ENCODE peak calls at places on chromosomes 3 and 15, in eight cellular contexts. W, A, S, E, V, M, X and D are unnamed samples.

GRCh38 chr15:75570119-75570518 is 9.0 kb downstream of the PTPN9 start:
- DNase-seq in S (no peak), V (no peak), W (no peak), X (no peak), E (no peak), A (no peak), M (no peak), D (no peak)

GRCh38 chr3:160564205-160564922 is 1.0 kb downstream of the KPNA4 start:
- DNase-seq in E (no peak), W (peak; percentile 31), S (peak; percentile 41), M (no peak), A (no peak), X (peak; percentile 9), V (no peak), D (peak; percentile 45)

GRCh38 chr3:195766671-195767070 is 45.1 kb downstream of the MUC4 start:
- DNase-seq in A (no peak), S (no peak), V (no peak), M (no peak), W (no peak), X (no peak), E (no peak), D (no peak)

GRCh38 chr3:23938657-23939056 is 6.4 kb upstream of the NR1D2 start:
- DNase-seq in E (no peak), M (no peak), V (peak; percentile 23), X (no peak), S (no peak), W (no peak), A (no peak), D (peak; percentile 97)

GRCh38 chr3:39278616-39278935 is 1.3 kb downstream of the CX3CR1 start:
- DNase-seq in M (no peak), W (no peak), A (no peak), E (no peak), S (no peak), X (no peak), V (no peak), D (no peak)

GRCh38 chr3:57557088-57557537 is 1.0 kb downstream of the PDE12 start:
- DNase-seq in V (peak; percentile 14), X (peak; percentile 48), A (peak; percentile 49), W (peak; percentile 41), M (no peak), E (peak; percentile 56), S (peak; percentile 24), D (peak; percentile 47)

GRCh38 chr15:58404722-58405121 is 27.1 kb upstream of the LIPC start:
- DNase-seq in V (no peak), W (no peak), M (no peak), X (no peak), E (no peak), S (no peak), A (no peak), D (no peak)

GRCh38 chr3:151210676-151211381 is 7.8 kb upstream of the GPR171 start:
- DNase-seq in V (no peak), X (no peak), A (no peak), W (peak; percentile 45), S (peak; percentile 15), E (no peak), M (no peak), D (peak; percentile 29)

GRCh38 chr3:71709908-71710511 is 15.2 kb downstream of the EIF4E3 start:
- DNase-seq in M (no peak), A (no peak), V (no peak), E (no peak), W (no peak), X (no peak), S (no peak), D (no peak)

GRCh38 chr3:140994316-140994715 is 52.7 kb downstream of the SLC25A36 start:
- DNase-seq in S (no peak), M (no peak), W (no peak), V (no peak), A (peak; percentile 49), E (no peak), X (no peak), D (no peak)

GRCh38 chr3:7546219-7546618 is 685.3 kb downstream of the GRM7 start:
- DNase-seq in E (no peak), W (no peak), M (no peak), V (no peak), X (no peak), A (peak; percentile 48), S (no peak), D (no peak)

GRCh38 chr15:58346361-58346760 is 85.4 kb upstream of the LIPC start:
- DNase-seq in A (peak; percentile 65), W (no peak), V (no peak), M (peak; percentile 49), E (no peak), X (no peak), S (peak; percentile 23), D (peak; percentile 77)

GRCh38 chr3:163971861-163972260 is 1106.4 kb downstream of the SI start:
- DNase-seq in E (no peak), W (no peak), M (no peak), V (no peak), A (no peak), X (no peak), S (no peak), D (no peak)

GRCh38 chr3:180743813-180744212 is 64.5 kb upstream of the CCDC39 start:
- DNase-seq in M (no peak), A (peak; percentile 0), W (no peak), X (no peak), S (no peak), V (no peak), E (no peak), D (no peak)

GRCh38 chr15:38587214-38587613 is 22.6 kb upstream of the RASGRP1 start:
- DNase-seq in M (no peak), W (no peak), S (no peak), V (no peak), E (no peak), A (no peak), X (peak; percentile 30), D (no peak)

GRCh38 chr3:155070932-155071387 is 9.2 kb upstream of the MME start:
- DNase-seq in X (no peak), A (peak; percentile 93), W (no peak), M (no peak), E (peak; percentile 99), V (no peak), S (no peak), D (peak; percentile 19)

GRCh38 chr3:190120161-190121060 is at the start of gene P3H2:
- DNase-seq in V (no peak), S (peak; percentile 95), E (peak; percentile 93), X (peak; percentile 91), A (peak; percentile 94), M (peak; percentile 33), W (peak; percentile 78), D (peak; percentile 96)

GRCh38 chr3:179624471-179624870 is 19.9 kb downstream of the NDUFB5 start:
- DNase-seq in S (no peak), M (no peak), W (no peak), E (peak; percentile 43), V (no peak), X (no peak), A (peak; percentile 32), D (no peak)

GRCh38 chr3:153961498-153961897 is 159.7 kb upstream of the ARHGEF26 start:
- DNase-seq in V (no peak), W (no peak), M (no peak), E (no peak), A (no peak), X (no peak), S (peak; percentile 11), D (peak; percentile 81)

GRCh38 chr3:147699175-147699838 is 290.1 kb downstream of the ZIC1 start:
- DNase-seq in V (no peak), X (no peak), M (no peak), W (no peak), E (peak; percentile 21), S (no peak), A (peak; percentile 79), D (no peak)

GRCh38 chr3:150784747-150785125 is 21.8 kb upstream of the SIAH2 start:
- DNase-seq in S (no peak), M (no peak), A (no peak), X (no peak), W (no peak), V (no peak), E (no peak), D (no peak)

GRCh38 chr3:94294806-94295205 is 231.9 kb downstream of the NSUN3 start:
- DNase-seq in V (no peak), S (no peak), W (no peak), X (no peak), E (no peak), M (no peak), A (no peak), D (no peak)

GRCh38 chr3:45923755-45924154 is 19.5 kb upstream of the CXCR6 start:
- DNase-seq in M (no peak), X (no peak), W (no peak), E (peak; percentile 81), A (peak; percentile 35), S (no peak), V (no peak), D (no peak)

DNA sequence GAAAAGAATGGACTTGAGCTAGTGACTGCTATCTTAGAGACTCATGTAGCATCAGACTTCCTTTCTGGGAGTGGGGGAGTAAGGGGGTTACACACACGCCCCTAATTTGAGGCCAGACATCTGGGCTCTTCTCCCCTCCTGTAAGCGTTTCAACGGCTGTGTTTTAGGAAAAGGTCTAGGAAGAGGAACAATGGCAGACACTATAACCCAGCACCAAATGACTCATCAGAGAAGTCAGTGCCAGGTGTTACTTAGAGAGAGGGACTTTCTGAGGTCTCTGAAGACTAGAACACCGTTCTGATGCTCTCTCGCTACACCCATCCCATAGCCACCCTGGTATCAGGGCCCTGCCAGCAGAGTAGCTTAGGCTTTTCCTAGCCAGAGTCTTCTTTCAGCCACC is 65.5 kb downstream of the SSUH2 start:
- DNase-seq in W (no peak), S (no peak), E (peak; percentile 42), X (no peak), A (peak; percentile 41), M (no peak), V (no peak), D (no peak)
- H3K9ac ChIP-seq in W (no peak overlapping the region), S (no peak overlapping the region), E (no peak overlapping the region), X (no peak overlapping the region), A (no peak overlapping the region), M (no peak overlapping the region), V (no peak overlapping the region), D (no peak overlapping the region)

GRCh38 chr3:135231646-135232625 is 436.9 kb downstream of the EPHB1 start:
- DNase-seq in W (no peak), S (no peak), X (no peak), A (no peak), M (no peak), E (no peak), V (no peak), D (no peak)
- H3K9ac ChIP-seq in W (no peak overlapping the region), S (no peak overlapping the region), X (no peak overlapping the region), A (no peak overlapping the region), M (no peak overlapping the region), E (no peak overlapping the region), V (no peak overlapping the region), D (no peak overlapping the region)

GRCh38 chr15:73952171-73952912 is 26.1 kb downstream of the LOXL1 start:
- DNase-seq in X (no peak), M (no peak), W (no peak), A (no peak), V (no peak), S (no peak), E (no peak), D (no peak)
- H3K9ac ChIP-seq in X (no peak overlapping the region), M (no peak overlapping the region), W (no peak overlapping the region), A (no peak overlapping the region), V (peak overlapping the region; percentile 35), S (no peak overlapping the region), E (no peak overlapping the region), D (no peak overlapping the region)

DNA sequence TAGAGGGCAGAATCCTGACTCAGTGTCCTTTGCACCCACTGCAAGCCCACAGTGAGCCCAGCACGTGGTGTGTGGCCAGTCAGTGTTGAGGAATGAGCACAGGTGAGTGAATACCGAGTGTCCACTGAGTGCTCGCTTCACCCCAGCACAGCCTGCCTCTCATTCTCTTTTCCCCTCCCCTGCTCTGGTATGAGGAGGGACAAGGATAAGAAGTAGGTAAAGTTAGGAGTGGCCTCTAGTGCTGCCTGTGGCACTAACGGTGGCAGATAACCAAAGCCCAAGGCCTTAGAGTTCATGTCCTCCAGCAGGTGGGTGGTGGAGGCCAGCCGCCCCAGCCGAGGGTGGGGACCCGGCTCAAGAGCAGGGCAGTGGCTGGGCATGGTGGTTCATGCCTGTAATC is 38.0 kb downstream of the PRKCD start:
- DNase-seq in S (no peak), X (no peak), M (no peak), A (no peak), E (no peak), V (no peak), W (no peak), D (no peak)
- H3K9ac ChIP-seq in S (no peak overlapping the region), X (no peak overlapping the region), M (no peak overlapping the region), A (no peak overlapping the region), E (no peak overlapping the region), V (no peak overlapping the region), W (no peak overlapping the region), D (no peak overlapping the region)